ENCODE peak calls at places on chromosomes 16 and 17, in six cellular contexts. Z is amniotic epithelial cell, R is bronchial epithelial cell, F is GM13976, J is skeletal muscle cell, S is adipocyte. B is an unnamed sample.

GRCh38 chr17:41547921-41548843 is 20.1 kb upstream of the KRT19 start:
- DNase-seq in F (no peak), S (peak), Z (peak), R (peak), J (peak), B (peak)

GRCh38 chr16:75219838-75220237 is 1.1 kb downstream of the CTRB1 start:
- DNase-seq in S (no peak), F (no peak), R (no peak), J (no peak), Z (no peak), B (no peak)

GRCh38 chr16:48487287-48487686 is 102.1 kb upstream of the SIAH1 start:
- DNase-seq in Z (peak), R (peak), S (peak), J (no peak), F (no peak), B (no peak)

GRCh38 chr16:71851726-71852125 is 6.0 kb downstream of the ATXN1L start:
- DNase-seq in Z (no peak), S (no peak), R (no peak), J (no peak), F (no peak), B (no peak)

GRCh38 chr17:27533874-27534815 is 77.9 kb downstream of the KSR1 start:
- DNase-seq in Z (peak), S (peak), J (peak), R (peak), F (no peak), B (no peak)

GRCh38 chr16:3671424-3671823 is 16.9 kb downstream of the DNASE1 start:
- DNase-seq in R (no peak), S (no peak), J (no peak), F (no peak), Z (no peak), B (no peak)

GRCh38 chr16:48365030-48365600 is 20.1 kb downstream of the SIAH1 start:
- DNase-seq in R (peak), S (peak), Z (peak), J (no peak), F (no peak), B (no peak)

GRCh38 chr16:53944026-53944425 is 240.1 kb downstream of the FTO start:
- DNase-seq in R (peak), J (no peak), F (no peak), S (no peak), Z (peak), B (no peak)

GRCh38 chr17:40069751-40070643 is 7.2 kb downstream of the THRA start:
- DNase-seq in J (no peak), R (no peak), F (no peak), S (peak), Z (peak), B (no peak)

GRCh38 chr16:11085025-11085485 is 140.7 kb downstream of the CLEC16A start:
- DNase-seq in Z (no peak), F (no peak), J (no peak), R (no peak), S (no peak), B (no peak)

GRCh38 chr16:56481468-56482112 is 30.2 kb downstream of the OGFOD1 start:
- DNase-seq in R (peak), J (peak), F (no peak), Z (peak), S (no peak), B (no peak)

GRCh38 chr17:76090517-76091135 is 11.6 kb downstream of the ZACN start:
- DNase-seq in J (no peak), Z (no peak), F (peak), S (no peak), R (no peak), B (no peak)

GRCh38 chr16:89117975-89118289 is 24.3 kb downstream of the ACSF3 start:
- DNase-seq in Z (no peak), F (no peak), R (no peak), J (no peak), S (no peak), B (no peak)

GRCh38 chr17:915416-916201 is 64.0 kb downstream of the NXN start:
- DNase-seq in R (peak), J (no peak), Z (no peak), F (no peak), S (no peak), B (no peak)

GRCh38 chr17:5838661-5839300 is 231.4 kb upstream of the WSCD1 start:
- DNase-seq in R (no peak), Z (no peak), S (no peak), J (no peak), F (no peak), B (no peak)

GRCh38 chr17:49132699-49133364 is at the start of gene B4GALNT2:
- DNase-seq in J (no peak), Z (no peak), F (peak), S (peak), R (no peak), B (no peak)

GRCh38 chr17:5219536-5219935 is 15.1 kb downstream of the SCIMP start:
- DNase-seq in J (no peak), Z (no peak), R (no peak), S (no peak), F (no peak), B (no peak)

GRCh38 chr16:57999971-58000705 is at the start of gene ZNF319:
- DNase-seq in S (peak), R (no peak), F (no peak), J (no peak), Z (no peak), B (no peak)

GRCh38 chr16:78372302-78372701 is 272.8 kb downstream of the WWOX start:
- DNase-seq in Z (no peak), S (no peak), F (no peak), R (no peak), J (no peak), B (no peak)

GRCh38 chr17:58974354-58974753 is 132.3 kb downstream of the TRIM37 start:
- DNase-seq in F (peak), S (no peak), J (no peak), R (no peak), Z (no peak), B (no peak)

GRCh38 chr16:27795992-27796614 is 246.2 kb downstream of the KATNIP start:
- DNase-seq in R (peak), S (peak), Z (peak), F (no peak), J (no peak), B (no peak)

GRCh38 chr17:57035971-57036481 is 49.0 kb upstream of the AKAP1 start:
- DNase-seq in Z (no peak), J (no peak), R (peak), F (no peak), S (no peak), B (no peak)

GRCh38 chr16:68396481-68396880 is 51.8 kb downstream of the SMPD3 start:
- DNase-seq in R (peak), Z (peak), S (peak), F (no peak), J (no peak), B (no peak)